ENCODE peak calls at places on chromosomes 5 and 9, in four cellular contexts. K, F, P and H are unnamed samples.
A peak's percentile ranks its signal among the peaks of the same experiment; 100 is the strongest.

GRCh38 chr5:7680260-7680659 is 170.7 kb downstream of the CFAP90 start:
- DNase-seq in K (no peak), F (no peak), P (no peak), H (peak; percentile 62)

GRCh38 chr5:136766456-136766855 is 401.1 kb upstream of the TRPC7 start:
- DNase-seq in K (no peak), F (no peak), P (no peak), H (no peak)

GRCh38 chr5:177085985-177086917 is at the start of gene FGFR4:
- DNase-seq in K (peak; percentile 19), F (peak; percentile 61), P (no peak), H (peak; percentile 9)

GRCh38 chr9:80376180-80376579 is 804.4 kb downstream of the TLE4 start:
- DNase-seq in K (no peak), F (no peak), P (no peak), H (no peak)

GRCh38 chr5:135344351-135344750 is 54.7 kb downstream of the MACROH2A1 start:
- DNase-seq in K (no peak), F (no peak), P (no peak), H (peak; percentile 56)

GRCh38 chr9:71690058-71690691 is 78.1 kb downstream of the CEMIP2 start:
- DNase-seq in K (no peak), F (no peak), P (no peak), H (no peak)

GRCh38 chr5:169873642-169874041 is 106.7 kb downstream of the INSYN2B start:
- DNase-seq in K (no peak), F (no peak), P (peak; percentile 31), H (peak; percentile 64)

GRCh38 chr5:132203464-132203818 is 24.2 kb downstream of the P4HA2 start:
- DNase-seq in K (no peak), F (no peak), P (no peak), H (peak; percentile 57)

GRCh38 chr9:121154782-121155181 is 46.9 kb downstream of the RAB14 start:
- DNase-seq in K (no peak), F (peak; percentile 36), P (no peak), H (peak; percentile 66)

GRCh38 chr5:127299678-127300077 is 9.1 kb downstream of the MEGF10 start:
- DNase-seq in K (no peak), F (peak; percentile 17), P (no peak), H (no peak)